ENCODE peak calls at places on chromosome 1, in six cellular contexts. One of them, this sample, is unnamed.

GRCh38 chr1:100883963-100884362 is 10.7 kb downstream of the EXTL2 start:
- DNase-seq in HCT116: no peak
- DNase-seq in GF-D8: no peak
- DNase-seq in HFFc6: peak; percentile 66
- DNase-seq in heart left ventricle: no peak
- DNase-seq in anterior cingulate cortex: no peak
- DNase-seq in this sample: no peak

GRCh38 chr1:244347942-244348341 is 103.8 kb downstream of the ADSS2 start:
- DNase-seq in HCT116: no peak
- DNase-seq in GF-D8: no peak
- DNase-seq in HFFc6: peak; percentile 68
- DNase-seq in heart left ventricle: no peak
- DNase-seq in anterior cingulate cortex: no peak
- DNase-seq in this sample: no peak

GRCh38 chr1:203276916-203277535 is 28.3 kb upstream of the BTG2 start:
- DNase-seq in HCT116: no peak
- DNase-seq in GF-D8: no peak
- DNase-seq in HFFc6: no peak
- DNase-seq in heart left ventricle: peak; percentile 60
- DNase-seq in anterior cingulate cortex: peak; percentile 29
- DNase-seq in this sample: peak; percentile 58

GRCh38 chr1:197911172-197911856 is 5.9 kb upstream of the LHX9 start:
- DNase-seq in HCT116: no peak
- DNase-seq in GF-D8: no peak
- DNase-seq in HFFc6: no peak
- DNase-seq in heart left ventricle: no peak
- DNase-seq in anterior cingulate cortex: no peak
- DNase-seq in this sample: no peak

GRCh38 chr1:176469450-176469985 is 6.5 kb downstream of the PAPPA2 start:
- DNase-seq in HCT116: no peak
- DNase-seq in GF-D8: no peak
- DNase-seq in HFFc6: no peak
- DNase-seq in heart left ventricle: no peak
- DNase-seq in anterior cingulate cortex: no peak
- DNase-seq in this sample: no peak

GRCh38 chr1:223156343-223156742 is 13.3 kb upstream of the TLR5 start:
- DNase-seq in HCT116: no peak
- DNase-seq in GF-D8: no peak
- DNase-seq in HFFc6: no peak
- DNase-seq in heart left ventricle: no peak
- DNase-seq in anterior cingulate cortex: no peak
- DNase-seq in this sample: no peak

GRCh38 chr1:72570815-72571214 is 288.5 kb upstream of the NEGR1 start:
- DNase-seq in HCT116: no peak
- DNase-seq in GF-D8: no peak
- DNase-seq in HFFc6: no peak
- DNase-seq in heart left ventricle: no peak
- DNase-seq in anterior cingulate cortex: no peak
- DNase-seq in this sample: no peak

GRCh38 chr1:205466612-205467236 is 10.9 kb upstream of the BLACAT1 start:
- DNase-seq in HCT116: no peak
- DNase-seq in GF-D8: no peak
- DNase-seq in HFFc6: no peak
- DNase-seq in heart left ventricle: no peak
- DNase-seq in anterior cingulate cortex: no peak
- DNase-seq in this sample: no peak

GRCh38 chr1:217674330-217674729 is 43.2 kb downstream of the SPATA17 start:
- DNase-seq in HCT116: no peak
- DNase-seq in GF-D8: no peak
- DNase-seq in HFFc6: no peak
- DNase-seq in heart left ventricle: no peak
- DNase-seq in anterior cingulate cortex: no peak
- DNase-seq in this sample: no peak

GRCh38 chr1:228781801-228782661 is 46.8 kb downstream of the RHOU start:
- DNase-seq in HCT116: no peak
- DNase-seq in GF-D8: no peak
- DNase-seq in HFFc6: no peak
- DNase-seq in heart left ventricle: no peak
- DNase-seq in anterior cingulate cortex: no peak
- DNase-seq in this sample: no peak

GRCh38 chr1:234839663-234840062 is 229.7 kb upstream of the IRF2BP2 start:
- DNase-seq in HCT116: no peak
- DNase-seq in GF-D8: no peak
- DNase-seq in HFFc6: no peak
- DNase-seq in heart left ventricle: no peak
- DNase-seq in anterior cingulate cortex: no peak
- DNase-seq in this sample: no peak

This sample was measured in testis.